ENCODE peak calls at places on chromosome 12, in four cellular contexts. Q, T, V and J are unnamed samples.

GRCh38 chr12:94988471-94988870 is 15.0 kb downstream of the NDUFA12 start:
- DNase-seq in T (no peak), Q (no peak), V (no peak), J (no peak)

GRCh38 chr12:75774309-75775052 is 257.1 kb downstream of the PHLDA1 start:
- DNase-seq in T (no peak), Q (no peak), V (no peak), J (no peak)

GRCh38 chr12:53750812-53751335 is 905 bp downstream of the CISTR start:
- DNase-seq in T (no peak), Q (no peak), V (no peak), J (peak)

GRCh38 chr12:10190558-10191388 is 11.9 kb downstream of the TMEM52B start:
- DNase-seq in T (no peak), V (peak), Q (peak), J (peak)

GRCh38 chr12:52495385-52495784 is 2.3 kb upstream of the KRT6A start:
- DNase-seq in T (no peak), Q (peak), V (no peak), J (peak)

GRCh38 chr12:80837342-80837978 is 100.3 kb downstream of the LIN7A start:
- DNase-seq in T (no peak), Q (no peak), V (peak), J (peak)

GRCh38 chr12:2250797-2251196 is 198.0 kb downstream of the CACNA1C start:
- DNase-seq in T (no peak), V (no peak), Q (no peak), J (no peak)

GRCh38 chr12:112761366-112761986 is 30.1 kb upstream of the RPH3A start:
- DNase-seq in T (no peak), V (peak), Q (no peak), J (no peak)

GRCh38 chr12:104630230-104630670 is 173.5 kb downstream of the CHST11 start:
- DNase-seq in Q (no peak), V (no peak), T (no peak), J (no peak)

GRCh38 chr12:4353785-4354208 is 25.7 kb downstream of the FGF23 start:
- DNase-seq in T (no peak), V (no peak), Q (peak), J (peak)

GRCh38 chr12:55705802-55706402 is 1.8 kb downstream of the ITGA7 start:
- DNase-seq in T (no peak), Q (peak), V (no peak), J (peak)

GRCh38 chr12:49019435-49020317 is 1.1 kb upstream of the PRKAG1 start:
- DNase-seq in T (no peak), Q (peak), V (peak), J (peak)

GRCh38 chr12:46455648-46456352 is 83.2 kb upstream of the SLC38A2 start:
- DNase-seq in V (peak), T (no peak), Q (no peak), J (no peak)

GRCh38 chr12:56220611-56221232 is 1.0 kb downstream of the RNF41 start:
- DNase-seq in V (no peak), T (peak), Q (no peak), J (no peak)

DNA sequence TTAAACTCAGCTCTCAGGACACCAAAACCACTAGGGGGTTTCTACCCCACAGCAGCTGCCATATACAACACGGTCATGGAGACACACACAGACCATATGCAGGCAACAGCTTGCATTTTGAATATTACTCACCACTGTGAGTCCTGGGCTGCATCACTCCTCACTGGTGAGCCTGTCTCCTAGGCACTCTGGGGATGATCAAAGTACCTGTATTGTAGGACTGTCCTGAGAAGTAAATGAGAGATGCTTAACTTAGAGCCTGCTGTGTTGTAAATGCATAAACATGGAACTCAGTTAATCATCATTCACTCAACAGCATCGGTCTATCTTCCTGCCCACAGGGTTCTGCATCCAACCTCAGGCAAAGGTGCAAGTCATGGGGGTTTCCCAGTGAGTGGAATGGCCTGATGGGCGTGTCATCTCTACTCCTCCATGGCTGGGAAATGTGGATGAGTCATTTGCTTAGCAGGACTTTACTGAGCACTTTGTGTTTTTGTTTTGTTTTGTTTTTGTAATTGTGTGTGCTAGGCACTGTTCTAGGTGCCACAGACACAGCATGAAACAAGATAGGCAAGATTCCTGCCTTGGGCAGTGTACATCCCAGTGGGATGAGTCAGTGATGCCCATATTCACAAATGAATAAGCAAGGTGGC is 1141.2 kb upstream of the TMEM132C start:
- DNase-seq in Q (peak), T (peak), V (no peak), J (no peak)
- TF ChIP-seq CREB1 in Q (no peak), T (no peak), V (no peak), J (no peak)

GRCh38 chr12:78928200-78929074 is 63.9 kb downstream of the SYT1 start:
- DNase-seq in T (no peak), Q (no peak), V (peak), J (no peak)

GRCh38 chr12:78929075-78929418 is 64.5 kb downstream of the SYT1 start:
- DNase-seq in V (no peak), T (no peak), Q (no peak), J (no peak)

GRCh38 chr12:78933014-78933413 is 68.4 kb downstream of the SYT1 start:
- DNase-seq in T (no peak), V (no peak), Q (no peak), J (no peak)

GRCh38 chr12:78931466-78931990 is 67.0 kb downstream of the SYT1 start:
- DNase-seq in T (no peak), Q (no peak), V (no peak), J (no peak)
- TF ChIP-seq CREM in T (no peak), Q (no peak), V (no peak), J (no peak)

GRCh38 chr12:96861656-96862055 is 45.4 kb upstream of the NEDD1 start:
- DNase-seq in T (no peak), Q (no peak), V (no peak), J (no peak)

GRCh38 chr12:96858162-96858561 is 48.9 kb upstream of the NEDD1 start:
- DNase-seq in V (no peak), T (no peak), Q (no peak), J (no peak)

GRCh38 chr12:96864335-96864734 is 42.7 kb upstream of the NEDD1 start:
- DNase-seq in T (no peak), Q (no peak), V (no peak), J (no peak)

DNA sequence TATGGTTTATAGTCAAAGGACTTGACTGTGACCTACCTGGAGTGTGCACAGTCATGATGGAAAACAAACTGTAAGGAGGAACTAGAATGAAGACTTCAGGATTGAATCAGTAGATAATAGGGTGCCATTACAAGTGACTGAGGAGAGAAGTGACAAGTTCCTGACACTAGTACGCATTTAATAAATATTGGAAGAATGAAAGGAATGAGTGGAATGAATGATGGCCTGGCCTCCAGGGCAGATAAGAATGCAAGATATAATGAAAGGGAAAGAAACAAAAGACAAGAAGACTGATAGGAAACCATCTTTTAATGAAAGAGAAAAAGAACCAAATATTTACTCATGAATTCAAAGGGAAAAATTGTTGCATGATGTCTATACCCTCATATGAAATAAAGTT is 44.7 kb upstream of the NEDD1 start:
- DNase-seq in T (no peak), V (no peak), Q (no peak), J (no peak)
- TF ChIP-seq CREB1 in T (no peak), V (no peak), Q (no peak), J (no peak)

GRCh38 chr12:108568653-108569154 is 6.3 kb downstream of the ISCU start:
- DNase-seq in T (peak), Q (no peak), V (no peak), J (no peak)
- TF ChIP-seq CREM in T (peak), Q (no peak), V (no peak), J (no peak)